ENCODE peak calls at places on chromosomes 1 and 21, in eight cellular contexts. M, Q, B, Y, A, P, C and K are unnamed samples.

GRCh38 chr1:90067194-90067593 is 72.3 kb downstream of the ZNF326 start:
- DNase-seq in M (no peak), Q (no peak), B (no peak), Y (no peak), A (no peak), P (no peak), C (no peak), K (no peak)

GRCh38 chr1:94799201-94799600 is 21.0 kb upstream of the SLC44A3 start:
- DNase-seq in M (no peak), Q (no peak), B (no peak), Y (no peak), A (no peak), P (no peak), C (no peak), K (no peak)

GRCh38 chr1:223331929-223332328 is 32.0 kb downstream of the SUSD4 start:
- DNase-seq in M (no peak), Q (no peak), B (peak; percentile 50), Y (no peak), A (no peak), P (no peak), C (no peak), K (no peak)

GRCh38 chr21:34691396-34692032 is 22.7 kb downstream of the CLIC6 start:
- DNase-seq in M (no peak), Q (no peak), B (no peak), Y (no peak), A (no peak), P (no peak), C (no peak), K (peak; percentile 13)

GRCh38 chr1:21299780-21300395 is 9.6 kb upstream of the ECE1 start:
- DNase-seq in M (no peak), Q (no peak), B (no peak), Y (no peak), A (no peak), P (no peak), C (no peak), K (no peak)

GRCh38 chr1:183721041-183721440 is 67.9 kb upstream of the APOBEC4 start:
- DNase-seq in M (no peak), Q (no peak), B (no peak), Y (no peak), A (no peak), P (no peak), C (no peak), K (no peak)

GRCh38 chr1:1421147-1421906 is at the start of gene ANKRD65:
- DNase-seq in M (peak; percentile 83), Q (no peak), B (peak; percentile 64), Y (no peak), A (no peak), P (no peak), C (no peak), K (no peak)

GRCh38 chr1:82704393-82704792 is 903.7 kb downstream of the ADGRL2 start:
- DNase-seq in M (no peak), Q (no peak), B (no peak), Y (no peak), A (no peak), P (no peak), C (no peak), K (no peak)

GRCh38 chr21:38380391-38381137 is 117.7 kb downstream of the ERG start:
- DNase-seq in M (no peak), Q (no peak), B (peak; percentile 30), Y (no peak), A (no peak), P (no peak), C (no peak), K (no peak)

GRCh38 chr21:39452207-39452964 is 616 bp downstream of the SH3BGR start:
- DNase-seq in M (no peak), Q (no peak), B (no peak), Y (no peak), A (no peak), P (no peak), C (no peak), K (no peak)

GRCh38 chr21:45162809-45163208 is 88.4 kb downstream of the ADARB1 start:
- DNase-seq in M (no peak), Q (no peak), B (no peak), Y (no peak), A (no peak), P (no peak), C (no peak), K (no peak)

GRCh38 chr1:241240084-241240483 is 116.9 kb downstream of the RGS7 start:
- DNase-seq in M (no peak), Q (no peak), B (no peak), Y (no peak), A (no peak), P (no peak), C (no peak), K (no peak)

GRCh38 chr1:12595839-12596821 is 21.9 kb downstream of the DHRS3 start:
- DNase-seq in M (no peak), Q (no peak), B (peak; percentile 81), Y (peak; percentile 94), A (peak; percentile 94), P (peak; percentile 71), C (peak; percentile 93), K (peak; percentile 94)

GRCh38 chr21:37060296-37060695 is 12.6 kb downstream of the PIGP start:
- DNase-seq in M (peak; percentile 62), Q (no peak), B (peak; percentile 56), Y (peak; percentile 40), A (peak; percentile 48), P (peak; percentile 57), C (no peak), K (peak; percentile 39)

GRCh38 chr1:28178690-28179485 is 2.4 kb upstream of the PTAFR start:
- DNase-seq in M (no peak), Q (no peak), B (no peak), Y (no peak), A (no peak), P (no peak), C (no peak), K (no peak)

GRCh38 chr1:3364526-3364925 is 89.9 kb upstream of the ARHGEF16 start:
- DNase-seq in M (no peak), Q (no peak), B (no peak), Y (no peak), A (no peak), P (no peak), C (no peak), K (no peak)

GRCh38 chr1:51689073-51689435 is 72.2 kb downstream of the OSBPL9 start:
- DNase-seq in M (no peak), Q (no peak), B (no peak), Y (no peak), A (no peak), P (no peak), C (no peak), K (no peak)
- TF ChIP-seq CTCF in M (no peak), Q (no peak), B (no peak), Y (no peak), A (no peak), P (no peak), C (no peak), K (no peak)

DNA sequence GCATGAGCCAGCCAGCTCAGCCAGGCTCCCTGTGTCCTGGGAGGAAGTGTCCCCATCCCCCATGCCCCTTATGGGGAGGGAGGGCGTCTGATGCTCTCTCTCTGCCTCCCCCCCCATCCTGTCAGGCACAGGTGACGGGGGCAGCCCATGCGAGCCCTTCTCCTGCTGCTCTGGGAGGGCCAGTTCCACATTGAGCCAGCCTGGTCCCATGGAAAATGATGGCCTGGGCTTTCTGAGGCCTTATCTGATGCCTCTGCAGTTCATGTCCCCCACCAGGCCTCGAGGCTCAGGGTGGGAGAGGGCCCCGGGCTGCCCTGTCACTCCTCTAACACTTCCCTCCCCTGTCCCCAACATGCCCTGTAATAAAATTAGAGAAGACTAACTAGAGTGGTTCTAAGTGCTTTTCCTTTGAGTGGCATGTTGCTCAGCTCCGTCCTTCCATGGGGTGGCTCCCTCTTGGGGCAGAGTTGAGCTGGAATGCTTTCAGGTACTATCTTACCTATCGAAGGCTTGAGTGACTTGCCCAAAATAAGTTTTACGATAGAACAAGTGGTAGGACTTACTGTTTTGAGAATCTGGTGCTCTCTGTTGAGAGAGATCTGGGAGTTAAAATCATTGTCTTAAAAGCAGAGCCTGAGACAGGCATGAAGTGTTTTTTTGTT is 1.8 kb upstream of the MTFR1L start:
- DNase-seq in M (peak; percentile 54), Q (no peak), B (no peak), Y (no peak), A (no peak), P (no peak), C (no peak), K (no peak)
- TF ChIP-seq CTCF in M (peak; percentile 33), Q (no peak), B (no peak), Y (no peak), A (no peak), P (no peak), C (no peak), K (no peak)

DNA sequence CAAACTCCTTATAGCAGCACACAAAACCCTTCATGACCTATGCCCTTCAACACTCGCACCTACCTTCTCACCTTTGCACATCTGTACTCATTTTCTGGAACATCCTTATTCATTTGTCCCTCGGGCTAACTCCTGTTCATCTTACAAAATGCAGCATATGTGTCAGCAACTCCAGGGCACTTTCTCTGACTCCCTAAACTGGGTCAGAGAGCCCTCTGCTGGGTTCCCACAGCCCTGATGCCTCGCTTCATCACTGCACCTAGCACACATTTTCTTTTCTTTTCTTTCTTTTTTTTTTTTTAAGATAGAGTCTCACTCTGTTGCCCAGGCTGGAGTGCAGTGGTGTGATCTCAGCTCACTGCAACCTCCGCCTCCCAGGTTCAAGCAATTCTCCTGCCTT is 54.0 kb downstream of the RAB3B start:
- DNase-seq in M (no peak), Q (no peak), B (peak; percentile 32), Y (no peak), A (no peak), P (no peak), C (no peak), K (no peak)
- TF ChIP-seq CTCF in M (no peak), Q (no peak), B (no peak), Y (no peak), A (no peak), P (no peak), C (no peak), K (no peak)

GRCh38 chr1:17597651-17598050 is 58.2 kb downstream of the ARHGEF10L start:
- DNase-seq in M (no peak), Q (no peak), B (no peak), Y (no peak), A (no peak), P (no peak), C (no peak), K (no peak)

GRCh38 chr1:17596651-17597509 is 57.4 kb downstream of the ARHGEF10L start:
- DNase-seq in M (peak; percentile 58), Q (no peak), B (no peak), Y (no peak), A (no peak), P (no peak), C (no peak), K (no peak)

GRCh38 chr1:17599301-17600300 is 60.1 kb downstream of the ARHGEF10L start:
- DNase-seq in M (no peak), Q (no peak), B (no peak), Y (no peak), A (no peak), P (no peak), C (no peak), K (no peak)

GRCh38 chr1:17600313-17600712 is 60.8 kb downstream of the ARHGEF10L start:
- DNase-seq in M (no peak), Q (no peak), B (no peak), Y (no peak), A (no peak), P (no peak), C (no peak), K (no peak)

DNA sequence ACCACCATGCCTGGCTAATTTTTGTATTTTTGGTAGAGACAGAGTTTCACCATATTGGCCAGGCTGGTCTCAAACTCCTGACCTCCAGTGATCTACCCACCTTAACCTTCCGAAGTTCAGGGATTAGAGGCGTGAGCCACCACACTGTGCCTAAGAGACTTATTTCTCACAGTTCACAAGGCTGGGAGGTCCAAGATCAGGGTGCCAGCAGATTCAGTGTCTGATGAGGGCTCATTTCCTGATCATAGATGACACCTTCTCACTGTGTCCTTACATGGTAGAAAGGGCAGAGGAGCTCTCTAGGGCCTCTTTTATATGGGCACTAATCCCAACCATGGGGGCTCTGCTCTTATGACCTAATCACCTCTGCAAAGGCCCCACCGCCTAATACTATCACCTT is 58.8 kb downstream of the ARHGEF10L start:
- DNase-seq in M (no peak), Q (no peak), B (no peak), Y (no peak), A (no peak), P (no peak), C (no peak), K (no peak)
- TF ChIP-seq CTCF in M (no peak), Q (no peak), B (no peak), Y (no peak), A (no peak), P (no peak), C (no peak), K (no peak)